ENCODE peak calls at places on chromosomes 2 and 18, in eight cellular contexts. O, P, Q, V, Z, R, W and U are unnamed samples.

GRCh38 chr2:102770506-102770905 is 8.7 kb downstream of the TMEM182 start:
- DNase-seq in O (no peak), P (peak; percentile 86), V (no peak), W (no peak), Z (no peak), R (peak; percentile 71), Q (no peak), U (no peak)

GRCh38 chr2:10267036-10267435 is 35.7 kb upstream of the HPCAL1 start:
- DNase-seq in V (no peak), Q (no peak), Z (no peak), O (no peak), R (no peak), W (no peak), P (no peak), U (no peak)

GRCh38 chr18:68494802-68495560 is 219.9 kb downstream of the TMX3 start:
- DNase-seq in V (peak; percentile 15), Z (peak; percentile 82), P (peak; percentile 64), R (peak; percentile 43), W (no peak), Q (no peak), O (no peak), U (no peak)

GRCh38 chr2:55923091-55923977 is at the start of gene EFEMP1:
- DNase-seq in Q (peak; percentile 54), P (peak; percentile 68), O (no peak), V (peak; percentile 72), R (peak; percentile 76), W (no peak), Z (peak; percentile 90), U (no peak)

GRCh38 chr2:31337860-31338259 is 76.7 kb downstream of the XDH start:
- DNase-seq in W (no peak), Q (no peak), V (no peak), P (peak; percentile 91), O (no peak), R (peak; percentile 96), Z (peak; percentile 77), U (no peak)

GRCh38 chr2:193695367-193695766 is 1500.6 kb upstream of the TMEFF2 start:
- DNase-seq in O (peak; percentile 12), Z (peak; percentile 37), P (peak; percentile 10), R (peak; percentile 65), V (peak; percentile 59), W (no peak), Q (no peak), U (peak; percentile 31)

GRCh38 chr18:40651163-40651562 is 1303.9 kb upstream of the PIK3C3 start:
- DNase-seq in R (no peak), Z (no peak), W (no peak), Q (no peak), V (no peak), P (no peak), O (no peak), U (no peak)

GRCh38 chr18:33116376-33116775 is 324.1 kb downstream of the CCDC178 start:
- DNase-seq in R (no peak), Q (no peak), W (no peak), Z (no peak), V (peak; percentile 27), P (peak; percentile 47), O (no peak), U (no peak)

GRCh38 chr2:217568289-217568985 is 434.4 kb downstream of the TNS1 start:
- DNase-seq in V (no peak), O (no peak), P (no peak), R (no peak), W (no peak), Q (no peak), Z (peak; percentile 68), U (no peak)

GRCh38 chr2:68879296-68879695 is 8.1 kb upstream of the BMP10 start:
- DNase-seq in O (no peak), Z (no peak), W (no peak), Q (no peak), P (no peak), V (no peak), R (no peak), U (no peak)

GRCh38 chr2:234437642-234438321 is 59.1 kb downstream of the ARL4C start:
- DNase-seq in R (no peak), W (no peak), Q (no peak), V (no peak), Z (no peak), P (no peak), O (peak; percentile 63), U (no peak)

GRCh38 chr2:234979204-234980167 is 27.7 kb downstream of the SH3BP4 start:
- DNase-seq in O (no peak), W (no peak), R (no peak), Z (no peak), V (peak; percentile 18), Q (no peak), P (no peak), U (no peak)

GRCh38 chr2:160087854-160088745 is 25.7 kb upstream of the PLA2R1 start:
- DNase-seq in W (no peak), R (peak; percentile 70), O (peak; percentile 35), V (peak; percentile 9), P (peak; percentile 55), Q (no peak), Z (peak; percentile 24), U (no peak)

GRCh38 chr2:205245001-205245400 is 437.3 kb upstream of the NRP2 start:
- DNase-seq in R (no peak), V (no peak), P (no peak), Q (no peak), Z (peak; percentile 21), O (no peak), W (no peak), U (no peak)

GRCh38 chr2:170656669-170657068 is 58.5 kb upstream of the SP5 start:
- DNase-seq in O (no peak), R (no peak), V (no peak), Z (no peak), W (no peak), Q (no peak), P (no peak), U (no peak)

GRCh38 chr2:100563407-100564247 is 834 bp downstream of the PDCL3 start:
- DNase-seq in Z (peak; percentile 34), W (no peak), P (no peak), V (peak; percentile 27), Q (no peak), R (peak; percentile 20), O (peak; percentile 13), U (no peak)

GRCh38 chr2:157355618-157356017 is 30.0 kb upstream of the ERMN start:
- DNase-seq in Q (no peak), O (no peak), R (peak; percentile 28), W (no peak), Z (peak; percentile 49), V (no peak), P (peak; percentile 52), U (no peak)

GRCh38 chr2:231552752-231553151 is 22.5 kb upstream of the NMUR1 start:
- DNase-seq in W (no peak), O (no peak), P (no peak), Q (no peak), Z (no peak), R (no peak), V (no peak), U (no peak)

GRCh38 chr18:2900742-2901404 is 54.1 kb downstream of the EMILIN2 start:
- DNase-seq in Z (no peak), W (no peak), V (no peak), R (no peak), Q (no peak), P (no peak), O (no peak), U (no peak)

GRCh38 chr2:43676322-43677050 is at the start of gene C1GALT1C1L:
- DNase-seq in W (peak; percentile 33), Q (peak; percentile 55), O (no peak), R (peak; percentile 60), P (peak; percentile 64), Z (peak; percentile 68), V (peak; percentile 69), U (peak; percentile 3)

GRCh38 chr2:195382186-195382585 is 274.8 kb upstream of the SLC39A10 start:
- DNase-seq in R (no peak), Q (no peak), Z (no peak), W (no peak), V (no peak), O (peak; percentile 88), P (no peak), U (no peak)

GRCh38 chr2:40394030-40394429 is 57.9 kb downstream of the SLC8A1 start:
- DNase-seq in O (no peak), P (no peak), Q (no peak), R (no peak), Z (no peak), V (no peak), W (no peak), U (no peak)

GRCh38 chr18:56043691-56044090 is 455.7 kb upstream of the TCF4 start:
- DNase-seq in R (no peak), O (no peak), P (peak; percentile 51), V (no peak), Z (no peak), Q (no peak), W (no peak), U (no peak)